ENCODE peak calls at places on chromosome 16, in eight cellular contexts. One of them, this sample, is unnamed.

GRCh38 chr16:81384006-81384405 is 60.6 kb upstream of the CMIP start:
- DNase-seq in stimulated activated naive CD4-positive, alpha-beta T cell: no peak
- DNase-seq in NCI-H2227 treated with DMSO at 0.1 percent for 48 hours: no peak
- DNase-seq in heart right ventricle: no peak
- DNase-seq in stimulated activated CD8-positive, alpha-beta memory T cell treated with anti-CD3 and anti-CD28 coated beads, Interleukin-4, amount 100 ng/mL, for 1 hour: no peak
- DNase-seq in frontal cortex: no peak
- DNase-seq in stimulated activated CD4-positive, alpha-beta T cell treated with anti-CD3 and anti-CD28 coated beads, Interleukin-1b, Interleukin-23, amount 100 ng/mL, for 1 hour: no peak
- DNase-seq in esophagus muscularis mucosa: no peak
- DNase-seq in this sample: no peak

GRCh38 chr16:794091-794842 is 5.8 kb downstream of the CHTF18 start:
- DNase-seq in stimulated activated naive CD4-positive, alpha-beta T cell: no peak
- DNase-seq in stimulated activated CD4-positive, alpha-beta T cell treated with anti-CD3 and anti-CD28 coated beads, Interleukin-1b, Interleukin-23, amount 100 ng/mL, for 1 hour: no peak
- DNase-seq in frontal cortex: no peak
- DNase-seq in esophagus muscularis mucosa: no peak
- DNase-seq in heart right ventricle: no peak
- DNase-seq in NCI-H2227 treated with DMSO at 0.1 percent for 48 hours: no peak
- DNase-seq in stimulated activated CD8-positive, alpha-beta memory T cell treated with anti-CD3 and anti-CD28 coated beads, Interleukin-4, amount 100 ng/mL, for 1 hour: no peak
- DNase-seq in this sample: no peak

GRCh38 chr16:89335803-89336485 is 118.4 kb downstream of the ZNF778 start:
- DNase-seq in stimulated activated CD8-positive, alpha-beta memory T cell treated with anti-CD3 and anti-CD28 coated beads, Interleukin-4, amount 100 ng/mL, for 1 hour: no peak
- DNase-seq in esophagus muscularis mucosa: no peak
- DNase-seq in NCI-H2227 treated with DMSO at 0.1 percent for 48 hours: no peak
- DNase-seq in frontal cortex: no peak
- DNase-seq in heart right ventricle: no peak
- DNase-seq in stimulated activated naive CD4-positive, alpha-beta T cell: no peak
- DNase-seq in stimulated activated CD4-positive, alpha-beta T cell treated with anti-CD3 and anti-CD28 coated beads, Interleukin-1b, Interleukin-23, amount 100 ng/mL, for 1 hour: no peak
- DNase-seq in this sample: no peak

GRCh38 chr16:138049-138417 is 440 bp downstream of the NPRL3 start:
- DNase-seq in stimulated activated CD4-positive, alpha-beta T cell treated with anti-CD3 and anti-CD28 coated beads, Interleukin-1b, Interleukin-23, amount 100 ng/mL, for 1 hour: no peak
- DNase-seq in stimulated activated naive CD4-positive, alpha-beta T cell: no peak
- DNase-seq in stimulated activated CD8-positive, alpha-beta memory T cell treated with anti-CD3 and anti-CD28 coated beads, Interleukin-4, amount 100 ng/mL, for 1 hour: no peak
- DNase-seq in frontal cortex: peak
- DNase-seq in NCI-H2227 treated with DMSO at 0.1 percent for 48 hours: no peak
- DNase-seq in heart right ventricle: peak
- DNase-seq in esophagus muscularis mucosa: no peak
- DNase-seq in this sample: no peak

GRCh38 chr16:85422374-85423185 is 190.5 kb upstream of the GSE1 start:
- DNase-seq in NCI-H2227 treated with DMSO at 0.1 percent for 48 hours: no peak
- DNase-seq in stimulated activated CD4-positive, alpha-beta T cell treated with anti-CD3 and anti-CD28 coated beads, Interleukin-1b, Interleukin-23, amount 100 ng/mL, for 1 hour: no peak
- DNase-seq in frontal cortex: no peak
- DNase-seq in esophagus muscularis mucosa: no peak
- DNase-seq in heart right ventricle: no peak
- DNase-seq in stimulated activated naive CD4-positive, alpha-beta T cell: no peak
- DNase-seq in stimulated activated CD8-positive, alpha-beta memory T cell treated with anti-CD3 and anti-CD28 coated beads, Interleukin-4, amount 100 ng/mL, for 1 hour: no peak
- DNase-seq in this sample: no peak

GRCh38 chr16:78285437-78285917 is 186.0 kb downstream of the WWOX start:
- DNase-seq in stimulated activated CD8-positive, alpha-beta memory T cell treated with anti-CD3 and anti-CD28 coated beads, Interleukin-4, amount 100 ng/mL, for 1 hour: no peak
- DNase-seq in heart right ventricle: no peak
- DNase-seq in stimulated activated naive CD4-positive, alpha-beta T cell: no peak
- DNase-seq in frontal cortex: no peak
- DNase-seq in NCI-H2227 treated with DMSO at 0.1 percent for 48 hours: peak
- DNase-seq in stimulated activated CD4-positive, alpha-beta T cell treated with anti-CD3 and anti-CD28 coated beads, Interleukin-1b, Interleukin-23, amount 100 ng/mL, for 1 hour: no peak
- DNase-seq in esophagus muscularis mucosa: no peak
- DNase-seq in this sample: no peak

GRCh38 chr16:426906-427249 is 1.4 kb downstream of the RAB11FIP3 start:
- DNase-seq in heart right ventricle: no peak
- DNase-seq in stimulated activated CD8-positive, alpha-beta memory T cell treated with anti-CD3 and anti-CD28 coated beads, Interleukin-4, amount 100 ng/mL, for 1 hour: no peak
- DNase-seq in stimulated activated CD4-positive, alpha-beta T cell treated with anti-CD3 and anti-CD28 coated beads, Interleukin-1b, Interleukin-23, amount 100 ng/mL, for 1 hour: no peak
- DNase-seq in frontal cortex: no peak
- DNase-seq in esophagus muscularis mucosa: no peak
- DNase-seq in NCI-H2227 treated with DMSO at 0.1 percent for 48 hours: no peak
- DNase-seq in stimulated activated naive CD4-positive, alpha-beta T cell: no peak
- DNase-seq in this sample: no peak

GRCh38 chr16:55559233-55559632 is 7.3 kb upstream of the CAPNS2 start:
- DNase-seq in stimulated activated CD4-positive, alpha-beta T cell treated with anti-CD3 and anti-CD28 coated beads, Interleukin-1b, Interleukin-23, amount 100 ng/mL, for 1 hour: no peak
- DNase-seq in frontal cortex: no peak
- DNase-seq in heart right ventricle: no peak
- DNase-seq in NCI-H2227 treated with DMSO at 0.1 percent for 48 hours: no peak
- DNase-seq in stimulated activated naive CD4-positive, alpha-beta T cell: no peak
- DNase-seq in stimulated activated CD8-positive, alpha-beta memory T cell treated with anti-CD3 and anti-CD28 coated beads, Interleukin-4, amount 100 ng/mL, for 1 hour: no peak
- DNase-seq in esophagus muscularis mucosa: no peak
- DNase-seq in this sample: no peak

GRCh38 chr16:50568187-50568830 is 20.1 kb downstream of the NKD1 start:
- DNase-seq in NCI-H2227 treated with DMSO at 0.1 percent for 48 hours: no peak
- DNase-seq in esophagus muscularis mucosa: no peak
- DNase-seq in stimulated activated naive CD4-positive, alpha-beta T cell: no peak
- DNase-seq in heart right ventricle: no peak
- DNase-seq in stimulated activated CD8-positive, alpha-beta memory T cell treated with anti-CD3 and anti-CD28 coated beads, Interleukin-4, amount 100 ng/mL, for 1 hour: no peak
- DNase-seq in stimulated activated CD4-positive, alpha-beta T cell treated with anti-CD3 and anti-CD28 coated beads, Interleukin-1b, Interleukin-23, amount 100 ng/mL, for 1 hour: no peak
- DNase-seq in frontal cortex: no peak
- DNase-seq in this sample: no peak

GRCh38 chr16:4052801-4053662 is 63.2 kb downstream of the ADCY9 start:
- DNase-seq in stimulated activated CD4-positive, alpha-beta T cell treated with anti-CD3 and anti-CD28 coated beads, Interleukin-1b, Interleukin-23, amount 100 ng/mL, for 1 hour: no peak
- DNase-seq in NCI-H2227 treated with DMSO at 0.1 percent for 48 hours: peak
- DNase-seq in frontal cortex: peak
- DNase-seq in stimulated activated naive CD4-positive, alpha-beta T cell: no peak
- DNase-seq in esophagus muscularis mucosa: no peak
- DNase-seq in heart right ventricle: peak
- DNase-seq in stimulated activated CD8-positive, alpha-beta memory T cell treated with anti-CD3 and anti-CD28 coated beads, Interleukin-4, amount 100 ng/mL, for 1 hour: no peak
- DNase-seq in this sample: no peak

GRCh38 chr16:84819644-84820304 is at the start of gene CRISPLD2:
- DNase-seq in esophagus muscularis mucosa: peak
- DNase-seq in NCI-H2227 treated with DMSO at 0.1 percent for 48 hours: peak
- DNase-seq in frontal cortex: peak
- DNase-seq in stimulated activated CD8-positive, alpha-beta memory T cell treated with anti-CD3 and anti-CD28 coated beads, Interleukin-4, amount 100 ng/mL, for 1 hour: peak
- DNase-seq in heart right ventricle: peak
- DNase-seq in stimulated activated naive CD4-positive, alpha-beta T cell: peak
- DNase-seq in stimulated activated CD4-positive, alpha-beta T cell treated with anti-CD3 and anti-CD28 coated beads, Interleukin-1b, Interleukin-23, amount 100 ng/mL, for 1 hour: peak
- DNase-seq in this sample: no peak

GRCh38 chr16:48113471-48113870 is 42.3 kb downstream of the ABCC12 start:
- DNase-seq in frontal cortex: no peak
- DNase-seq in stimulated activated naive CD4-positive, alpha-beta T cell: no peak
- DNase-seq in stimulated activated CD4-positive, alpha-beta T cell treated with anti-CD3 and anti-CD28 coated beads, Interleukin-1b, Interleukin-23, amount 100 ng/mL, for 1 hour: no peak
- DNase-seq in esophagus muscularis mucosa: no peak
- DNase-seq in heart right ventricle: no peak
- DNase-seq in NCI-H2227 treated with DMSO at 0.1 percent for 48 hours: no peak
- DNase-seq in stimulated activated CD8-positive, alpha-beta memory T cell treated with anti-CD3 and anti-CD28 coated beads, Interleukin-4, amount 100 ng/mL, for 1 hour: no peak
- DNase-seq in this sample: no peak

This sample was measured in kidney epithelial cell.